ENCODE peak calls at places on chromosome 22, in five cellular contexts. One of them, this sample, is unnamed.

GRCh38 chr22:45096256-45096907 is 67.3 kb upstream of the NUP50 start:
- DNase-seq in neural crest cell: peak
- DNase-seq in central memory CD4-positive, alpha-beta T cell: no peak
- DNase-seq in kidney tubule cell: peak
- DNase-seq in activated naive CD8-positive, alpha-beta T cell treated with anti-CD3 and anti-CD28 coated beads, Interleukin-2, amount 10 ng/mL, durations not matched to agents 7 days and 5 days: peak
- DNase-seq in this sample: peak

GRCh38 chr22:40406063-40406890 is 35.9 kb downstream of the SGSM3 start:
- DNase-seq in neural crest cell: no peak
- DNase-seq in central memory CD4-positive, alpha-beta T cell: no peak
- DNase-seq in kidney tubule cell: no peak
- DNase-seq in activated naive CD8-positive, alpha-beta T cell treated with anti-CD3 and anti-CD28 coated beads, Interleukin-2, amount 10 ng/mL, durations not matched to agents 7 days and 5 days: no peak
- DNase-seq in this sample: no peak

GRCh38 chr22:44005524-44005923 is 18.6 kb upstream of the PARVB start:
- DNase-seq in neural crest cell: no peak
- DNase-seq in central memory CD4-positive, alpha-beta T cell: no peak
- DNase-seq in kidney tubule cell: no peak
- DNase-seq in activated naive CD8-positive, alpha-beta T cell treated with anti-CD3 and anti-CD28 coated beads, Interleukin-2, amount 10 ng/mL, durations not matched to agents 7 days and 5 days: no peak
- DNase-seq in this sample: no peak

GRCh38 chr22:20889904-20890303 is 27.3 kb upstream of the CRKL start:
- DNase-seq in neural crest cell: no peak
- DNase-seq in central memory CD4-positive, alpha-beta T cell: no peak
- DNase-seq in kidney tubule cell: no peak
- DNase-seq in activated naive CD8-positive, alpha-beta T cell treated with anti-CD3 and anti-CD28 coated beads, Interleukin-2, amount 10 ng/mL, durations not matched to agents 7 days and 5 days: no peak
- DNase-seq in this sample: no peak

GRCh38 chr22:23781533-23781932 is 5.2 kb upstream of the SMARCB1 start:
- DNase-seq in neural crest cell: no peak
- DNase-seq in central memory CD4-positive, alpha-beta T cell: no peak
- DNase-seq in kidney tubule cell: peak
- DNase-seq in activated naive CD8-positive, alpha-beta T cell treated with anti-CD3 and anti-CD28 coated beads, Interleukin-2, amount 10 ng/mL, durations not matched to agents 7 days and 5 days: no peak
- DNase-seq in this sample: no peak

GRCh38 chr22:46004105-46004866 is 27.3 kb upstream of the WNT7B start:
- DNase-seq in neural crest cell: no peak
- DNase-seq in central memory CD4-positive, alpha-beta T cell: no peak
- DNase-seq in kidney tubule cell: no peak
- DNase-seq in activated naive CD8-positive, alpha-beta T cell treated with anti-CD3 and anti-CD28 coated beads, Interleukin-2, amount 10 ng/mL, durations not matched to agents 7 days and 5 days: peak
- DNase-seq in this sample: no peak

GRCh38 chr22:46916886-46917625 is 154.6 kb downstream of the TBC1D22A start:
- DNase-seq in neural crest cell: no peak
- DNase-seq in central memory CD4-positive, alpha-beta T cell: no peak
- DNase-seq in kidney tubule cell: no peak
- DNase-seq in activated naive CD8-positive, alpha-beta T cell treated with anti-CD3 and anti-CD28 coated beads, Interleukin-2, amount 10 ng/mL, durations not matched to agents 7 days and 5 days: no peak
- DNase-seq in this sample: no peak

GRCh38 chr22:19873138-19873959 is 18.7 kb upstream of the GNB1L start:
- DNase-seq in neural crest cell: no peak
- DNase-seq in central memory CD4-positive, alpha-beta T cell: no peak
- DNase-seq in kidney tubule cell: no peak
- DNase-seq in activated naive CD8-positive, alpha-beta T cell treated with anti-CD3 and anti-CD28 coated beads, Interleukin-2, amount 10 ng/mL, durations not matched to agents 7 days and 5 days: peak
- DNase-seq in this sample: peak

GRCh38 chr22:23583153-23583552 is 3.1 kb upstream of the IGLL1 start:
- DNase-seq in neural crest cell: no peak
- DNase-seq in central memory CD4-positive, alpha-beta T cell: no peak
- DNase-seq in kidney tubule cell: no peak
- DNase-seq in activated naive CD8-positive, alpha-beta T cell treated with anti-CD3 and anti-CD28 coated beads, Interleukin-2, amount 10 ng/mL, durations not matched to agents 7 days and 5 days: no peak
- DNase-seq in this sample: no peak

GRCh38 chr22:49853981-49854791 is 542 bp downstream of the ZBED4 start:
- DNase-seq in neural crest cell: peak
- DNase-seq in central memory CD4-positive, alpha-beta T cell: no peak
- DNase-seq in kidney tubule cell: peak
- DNase-seq in activated naive CD8-positive, alpha-beta T cell treated with anti-CD3 and anti-CD28 coated beads, Interleukin-2, amount 10 ng/mL, durations not matched to agents 7 days and 5 days: peak
- DNase-seq in this sample: peak

GRCh38 chr22:29022101-29022817 is 39.4 kb downstream of the C22orf31 start:
- DNase-seq in neural crest cell: no peak
- DNase-seq in central memory CD4-positive, alpha-beta T cell: no peak
- DNase-seq in kidney tubule cell: peak
- DNase-seq in activated naive CD8-positive, alpha-beta T cell treated with anti-CD3 and anti-CD28 coated beads, Interleukin-2, amount 10 ng/mL, durations not matched to agents 7 days and 5 days: no peak
- DNase-seq in this sample: no peak

GRCh38 chr22:41539146-41540005 is 4.9 kb downstream of the POLR3H start:
- DNase-seq in neural crest cell: no peak
- DNase-seq in central memory CD4-positive, alpha-beta T cell: no peak
- DNase-seq in kidney tubule cell: no peak
- DNase-seq in activated naive CD8-positive, alpha-beta T cell treated with anti-CD3 and anti-CD28 coated beads, Interleukin-2, amount 10 ng/mL, durations not matched to agents 7 days and 5 days: no peak
- DNase-seq in this sample: no peak

GRCh38 chr22:19064354-19065054 is 57.7 kb downstream of the DGCR2 start:
- DNase-seq in neural crest cell: no peak
- DNase-seq in central memory CD4-positive, alpha-beta T cell: no peak
- DNase-seq in kidney tubule cell: no peak
- DNase-seq in activated naive CD8-positive, alpha-beta T cell treated with anti-CD3 and anti-CD28 coated beads, Interleukin-2, amount 10 ng/mL, durations not matched to agents 7 days and 5 days: peak
- DNase-seq in this sample: no peak

GRCh38 chr22:33329398-33329797 is 271.2 kb upstream of the SYN3 start:
- DNase-seq in neural crest cell: no peak
- DNase-seq in central memory CD4-positive, alpha-beta T cell: no peak
- DNase-seq in kidney tubule cell: peak
- DNase-seq in activated naive CD8-positive, alpha-beta T cell treated with anti-CD3 and anti-CD28 coated beads, Interleukin-2, amount 10 ng/mL, durations not matched to agents 7 days and 5 days: no peak
- DNase-seq in this sample: no peak

GRCh38 chr22:17098379-17098819 is 13.6 kb downstream of the IL17RA start:
- DNase-seq in neural crest cell: no peak
- DNase-seq in central memory CD4-positive, alpha-beta T cell: peak
- DNase-seq in kidney tubule cell: no peak
- DNase-seq in activated naive CD8-positive, alpha-beta T cell treated with anti-CD3 and anti-CD28 coated beads, Interleukin-2, amount 10 ng/mL, durations not matched to agents 7 days and 5 days: no peak
- DNase-seq in this sample: no peak

GRCh38 chr22:46040471-46041465 is 63.8 kb upstream of the WNT7B start:
- DNase-seq in neural crest cell: no peak
- DNase-seq in central memory CD4-positive, alpha-beta T cell: no peak
- DNase-seq in kidney tubule cell: no peak
- DNase-seq in activated naive CD8-positive, alpha-beta T cell treated with anti-CD3 and anti-CD28 coated beads, Interleukin-2, amount 10 ng/mL, durations not matched to agents 7 days and 5 days: peak
- DNase-seq in this sample: peak

GRCh38 chr22:37140686-37141323 is 8.9 kb downstream of the IL2RB start:
- DNase-seq in neural crest cell: no peak
- DNase-seq in central memory CD4-positive, alpha-beta T cell: no peak
- DNase-seq in kidney tubule cell: no peak
- DNase-seq in activated naive CD8-positive, alpha-beta T cell treated with anti-CD3 and anti-CD28 coated beads, Interleukin-2, amount 10 ng/mL, durations not matched to agents 7 days and 5 days: no peak
- DNase-seq in this sample: no peak

GRCh38 chr22:49553076-49553475 is 274.6 kb downstream of the BRD1 start:
- DNase-seq in neural crest cell: no peak
- DNase-seq in central memory CD4-positive, alpha-beta T cell: no peak
- DNase-seq in kidney tubule cell: no peak
- DNase-seq in activated naive CD8-positive, alpha-beta T cell treated with anti-CD3 and anti-CD28 coated beads, Interleukin-2, amount 10 ng/mL, durations not matched to agents 7 days and 5 days: peak
- DNase-seq in this sample: no peak